ENCODE peak calls at places on chromosomes 13 and 19, in eight cellular contexts. One of them, this sample, is unnamed.
A peak's percentile ranks its signal among the peaks of the same experiment; 100 is the strongest.

GRCh38 chr13:48263196-48263595 is 30.2 kb downstream of the ITM2B start:
- DNase-seq in hepatocyte: no peak
- DNase-seq in SK-N-SH: no peak
- DNase-seq in MM.1S: no peak
- DNase-seq in PC-3: peak; percentile 31
- DNase-seq in neural progenitor cell: no peak
- DNase-seq in OCI-LY7: no peak
- DNase-seq in HCT116: no peak
- DNase-seq in this sample: no peak

GRCh38 chr19:16420781-16421386 is 50.9 kb downstream of the EPS15L1 start:
- DNase-seq in HCT116: no peak
- DNase-seq in SK-N-SH: peak; percentile 72
- DNase-seq in hepatocyte: peak; percentile 54
- DNase-seq in neural progenitor cell: no peak
- DNase-seq in OCI-LY7: no peak
- DNase-seq in PC-3: no peak
- DNase-seq in MM.1S: no peak
- DNase-seq in this sample: no peak

GRCh38 chr13:34543836-34544235 is 398.2 kb upstream of the NBEA start:
- DNase-seq in hepatocyte: no peak
- DNase-seq in SK-N-SH: no peak
- DNase-seq in HCT116: no peak
- DNase-seq in neural progenitor cell: no peak
- DNase-seq in PC-3: no peak
- DNase-seq in MM.1S: no peak
- DNase-seq in OCI-LY7: no peak
- DNase-seq in this sample: no peak

GRCh38 chr13:23344923-23345322 is 88.6 kb downstream of the SACS start:
- DNase-seq in SK-N-SH: no peak
- DNase-seq in PC-3: no peak
- DNase-seq in hepatocyte: no peak
- DNase-seq in OCI-LY7: no peak
- DNase-seq in neural progenitor cell: no peak
- DNase-seq in MM.1S: no peak
- DNase-seq in HCT116: no peak
- DNase-seq in this sample: no peak

GRCh38 chr19:41367848-41368301 is 3.9 kb upstream of the B9D2 start:
- DNase-seq in OCI-LY7: no peak
- DNase-seq in neural progenitor cell: no peak
- DNase-seq in PC-3: peak; percentile 78
- DNase-seq in hepatocyte: peak; percentile 58
- DNase-seq in HCT116: no peak
- DNase-seq in SK-N-SH: no peak
- DNase-seq in MM.1S: no peak
- DNase-seq in this sample: no peak

GRCh38 chr13:42832341-42833153 is 51.2 kb downstream of the FAM216B start:
- DNase-seq in PC-3: peak; percentile 89
- DNase-seq in OCI-LY7: no peak
- DNase-seq in neural progenitor cell: no peak
- DNase-seq in SK-N-SH: no peak
- DNase-seq in hepatocyte: peak; percentile 20
- DNase-seq in MM.1S: no peak
- DNase-seq in HCT116: no peak
- DNase-seq in this sample: no peak

GRCh38 chr19:3977242-3978143 is 6.6 kb upstream of the DAPK3 start:
- DNase-seq in OCI-LY7: no peak
- DNase-seq in PC-3: no peak
- DNase-seq in MM.1S: no peak
- DNase-seq in SK-N-SH: peak; percentile 44
- DNase-seq in HCT116: no peak
- DNase-seq in hepatocyte: peak; percentile 9
- DNase-seq in neural progenitor cell: no peak
- DNase-seq in this sample: peak; percentile 53

GRCh38 chr19:31347356-31347755 is 1.9 kb downstream of the TSHZ3 start:
- DNase-seq in OCI-LY7: no peak
- DNase-seq in neural progenitor cell: no peak
- DNase-seq in PC-3: no peak
- DNase-seq in hepatocyte: no peak
- DNase-seq in SK-N-SH: no peak
- DNase-seq in MM.1S: no peak
- DNase-seq in HCT116: no peak
- DNase-seq in this sample: no peak

GRCh38 chr19:14061751-14062557 is at the start of gene PALM3:
- DNase-seq in hepatocyte: peak; percentile 60
- DNase-seq in HCT116: no peak
- DNase-seq in SK-N-SH: peak; percentile 14
- DNase-seq in PC-3: peak; percentile 52
- DNase-seq in OCI-LY7: no peak
- DNase-seq in MM.1S: no peak
- DNase-seq in neural progenitor cell: no peak
- DNase-seq in this sample: no peak

GRCh38 chr19:15123900-15124299 is 16.7 kb downstream of the SYDE1 start:
- DNase-seq in MM.1S: no peak
- DNase-seq in PC-3: no peak
- DNase-seq in neural progenitor cell: no peak
- DNase-seq in HCT116: no peak
- DNase-seq in SK-N-SH: peak; percentile 76
- DNase-seq in OCI-LY7: no peak
- DNase-seq in hepatocyte: no peak
- DNase-seq in this sample: no peak

GRCh38 chr13:22111152-22111783 is 440.4 kb downstream of the FGF9 start:
- DNase-seq in HCT116: no peak
- DNase-seq in hepatocyte: no peak
- DNase-seq in OCI-LY7: no peak
- DNase-seq in PC-3: no peak
- DNase-seq in SK-N-SH: no peak
- DNase-seq in MM.1S: peak; percentile 7
- DNase-seq in neural progenitor cell: no peak
- DNase-seq in this sample: no peak

GRCh38 chr13:50635504-50635903 is 208.0 kb downstream of the DLEU7 start:
- DNase-seq in hepatocyte: peak; percentile 12
- DNase-seq in neural progenitor cell: no peak
- DNase-seq in OCI-LY7: peak; percentile 18
- DNase-seq in HCT116: no peak
- DNase-seq in MM.1S: no peak
- DNase-seq in SK-N-SH: no peak
- DNase-seq in PC-3: no peak
- DNase-seq in this sample: no peak

GRCh38 chr19:37979547-37980082 is 72.6 kb downstream of the SIPA1L3 start:
- DNase-seq in hepatocyte: peak; percentile 36
- DNase-seq in neural progenitor cell: no peak
- DNase-seq in OCI-LY7: peak; percentile 81
- DNase-seq in PC-3: no peak
- DNase-seq in HCT116: no peak
- DNase-seq in SK-N-SH: peak; percentile 28
- DNase-seq in MM.1S: no peak
- DNase-seq in this sample: no peak

GRCh38 chr13:26022538-26023292 is 29.1 kb downstream of the SHISA2 start:
- DNase-seq in hepatocyte: peak; percentile 80
- DNase-seq in HCT116: no peak
- DNase-seq in OCI-LY7: no peak
- DNase-seq in neural progenitor cell: no peak
- DNase-seq in MM.1S: no peak
- DNase-seq in SK-N-SH: peak; percentile 85
- DNase-seq in PC-3: peak; percentile 97
- DNase-seq in this sample: no peak

GRCh38 chr13:44169018-44169909 is 204.4 kb upstream of the SERP2 start:
- DNase-seq in hepatocyte: no peak
- DNase-seq in SK-N-SH: no peak
- DNase-seq in PC-3: no peak
- DNase-seq in OCI-LY7: no peak
- DNase-seq in MM.1S: no peak
- DNase-seq in neural progenitor cell: no peak
- DNase-seq in HCT116: no peak
- DNase-seq in this sample: no peak

GRCh38 chr19:6753178-6754031 is 13.8 kb downstream of the SH2D3A start:
- DNase-seq in MM.1S: no peak
- DNase-seq in SK-N-SH: peak; percentile 92
- DNase-seq in OCI-LY7: peak; percentile 99
- DNase-seq in HCT116: peak; percentile 91
- DNase-seq in PC-3: peak; percentile 54
- DNase-seq in neural progenitor cell: peak; percentile 97
- DNase-seq in hepatocyte: peak; percentile 94
- DNase-seq in this sample: peak; percentile 99

GRCh38 chr13:87274209-87274819 is 396.9 kb upstream of the SLITRK5 start:
- DNase-seq in HCT116: peak; percentile 39
- DNase-seq in MM.1S: peak; percentile 43
- DNase-seq in SK-N-SH: peak; percentile 25
- DNase-seq in PC-3: peak; percentile 69
- DNase-seq in OCI-LY7: peak; percentile 76
- DNase-seq in neural progenitor cell: peak; percentile 78
- DNase-seq in hepatocyte: peak; percentile 79
- DNase-seq in this sample: peak; percentile 89

GRCh38 chr13:80721689-80722088 is 380.8 kb upstream of the SPRY2 start:
- DNase-seq in HCT116: no peak
- DNase-seq in PC-3: no peak
- DNase-seq in MM.1S: no peak
- DNase-seq in OCI-LY7: no peak
- DNase-seq in neural progenitor cell: no peak
- DNase-seq in hepatocyte: no peak
- DNase-seq in SK-N-SH: no peak
- DNase-seq in this sample: no peak

DNA sequence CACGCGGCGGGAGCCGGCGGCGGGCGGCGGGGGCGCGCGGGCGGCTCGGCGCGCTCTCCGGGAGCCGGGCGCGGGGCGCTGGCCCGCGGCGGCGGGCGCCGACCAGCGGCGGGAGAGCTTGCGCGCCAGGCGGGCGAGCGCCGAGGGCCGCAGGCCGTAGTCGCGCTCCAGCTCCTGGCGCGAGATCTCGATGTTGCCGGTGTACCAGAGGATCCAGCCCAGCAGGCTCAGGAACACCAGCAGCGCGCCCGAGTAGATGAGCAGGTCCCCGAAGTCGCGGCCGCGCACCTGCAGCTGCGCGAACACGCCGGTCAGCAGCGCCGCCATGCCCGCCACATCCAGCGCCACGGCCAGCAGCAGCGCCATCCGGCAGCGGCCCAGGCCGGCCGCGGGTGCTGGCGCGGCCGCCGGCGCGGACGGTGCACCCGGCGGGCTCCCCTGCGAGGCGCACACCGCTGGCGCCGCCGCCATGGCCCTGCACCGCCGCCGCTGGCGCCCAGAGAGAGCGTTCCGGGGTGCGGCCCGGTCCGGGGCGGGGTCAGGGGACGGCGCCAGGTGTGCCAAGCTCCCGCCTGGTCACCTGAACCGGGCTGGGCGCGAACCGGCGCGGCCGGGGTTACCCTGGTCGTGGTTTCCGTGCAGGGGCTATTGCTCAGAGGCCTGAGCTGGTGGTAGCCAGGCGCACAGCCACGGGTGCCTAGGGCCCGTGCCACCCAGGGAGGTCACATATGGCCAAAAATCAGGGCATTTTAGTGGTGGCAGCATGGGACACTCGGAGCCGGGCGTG is at the start of gene TMEM238:
- DNase-seq in SK-N-SH: peak; percentile 88
- DNase-seq in PC-3: peak; percentile 71
- DNase-seq in neural progenitor cell: peak; percentile 88
- DNase-seq in HCT116: no peak
- DNase-seq in MM.1S: peak; percentile 72
- DNase-seq in hepatocyte: peak; percentile 86
- DNase-seq in OCI-LY7: peak; percentile 87
- DNase-seq in this sample: peak; percentile 90
- TF ChIP-seq CTCF in SK-N-SH: peak; percentile 16
- TF ChIP-seq CTCF in PC-3: no peak
- TF ChIP-seq CTCF in neural progenitor cell: no peak
- TF ChIP-seq CTCF in HCT116: no peak
- TF ChIP-seq CTCF in MM.1S: no peak
- TF ChIP-seq CTCF in hepatocyte: peak; percentile 11
- TF ChIP-seq CTCF in OCI-LY7: peak; percentile 14
- TF ChIP-seq CTCF in this sample: no peak

DNA sequence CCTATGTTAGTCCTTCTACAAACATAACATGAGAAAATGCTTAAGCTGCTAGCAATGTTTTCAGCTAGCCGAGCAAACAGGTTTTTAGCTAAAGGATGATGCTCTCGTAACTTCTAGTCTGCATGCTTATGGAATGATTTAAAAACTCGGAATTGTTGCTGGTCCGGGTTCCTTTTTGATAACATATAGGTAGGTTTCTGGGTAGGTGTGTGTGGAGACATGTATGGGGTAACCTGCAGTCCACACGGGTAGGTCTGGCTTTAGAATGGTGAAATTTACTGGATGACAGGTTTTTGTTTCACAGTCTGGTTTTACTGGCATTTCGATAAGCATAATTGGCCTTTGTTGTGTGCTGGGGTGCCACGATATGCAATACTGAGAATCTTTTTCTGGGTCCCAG is 4.4 kb downstream of the ZNF813 start:
- DNase-seq in PC-3: no peak
- DNase-seq in MM.1S: no peak
- DNase-seq in OCI-LY7: no peak
- DNase-seq in neural progenitor cell: no peak
- DNase-seq in HCT116: no peak
- DNase-seq in SK-N-SH: no peak
- DNase-seq in hepatocyte: no peak
- DNase-seq in this sample: no peak
- TF ChIP-seq EZH2phosphoT487 in PC-3: no peak
- TF ChIP-seq EZH2phosphoT487 in MM.1S: no peak
- TF ChIP-seq EZH2phosphoT487 in OCI-LY7: no peak
- TF ChIP-seq EZH2phosphoT487 in neural progenitor cell: no peak
- TF ChIP-seq EZH2phosphoT487 in HCT116: no peak
- TF ChIP-seq EZH2phosphoT487 in SK-N-SH: no peak
- TF ChIP-seq EZH2phosphoT487 in hepatocyte: no peak
- TF ChIP-seq EZH2phosphoT487 in this sample: no peak

DNA sequence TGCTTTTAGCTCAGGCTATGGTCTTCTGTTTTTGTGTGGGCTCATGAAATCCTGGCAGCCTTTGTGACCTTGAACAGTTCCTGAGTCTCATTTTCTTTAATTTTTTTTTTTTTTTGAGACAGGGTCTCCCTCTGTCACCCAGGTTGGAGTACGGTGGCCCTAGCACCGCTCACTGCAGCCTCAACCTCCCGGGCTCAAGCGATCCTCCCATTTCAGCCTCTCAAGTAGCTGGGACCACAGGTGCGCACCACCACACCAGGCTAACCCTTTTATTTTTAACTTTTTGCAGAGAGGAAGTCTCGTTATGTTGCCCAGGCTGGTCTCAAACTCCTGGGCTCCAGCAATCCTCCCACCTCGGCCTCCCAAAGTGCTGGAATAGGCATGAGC is 15.7 kb downstream of the LRP3 start:
- DNase-seq in neural progenitor cell: no peak
- DNase-seq in MM.1S: no peak
- DNase-seq in HCT116: no peak
- DNase-seq in SK-N-SH: no peak
- DNase-seq in hepatocyte: no peak
- DNase-seq in PC-3: no peak
- DNase-seq in OCI-LY7: no peak
- DNase-seq in this sample: no peak
- TF ChIP-seq CTCF in neural progenitor cell: no peak
- TF ChIP-seq CTCF in MM.1S: no peak
- TF ChIP-seq CTCF in HCT116: no peak
- TF ChIP-seq CTCF in SK-N-SH: no peak
- TF ChIP-seq CTCF in hepatocyte: no peak
- TF ChIP-seq CTCF in PC-3: no peak
- TF ChIP-seq CTCF in OCI-LY7: no peak
- TF ChIP-seq CTCF in this sample: no peak

DNA sequence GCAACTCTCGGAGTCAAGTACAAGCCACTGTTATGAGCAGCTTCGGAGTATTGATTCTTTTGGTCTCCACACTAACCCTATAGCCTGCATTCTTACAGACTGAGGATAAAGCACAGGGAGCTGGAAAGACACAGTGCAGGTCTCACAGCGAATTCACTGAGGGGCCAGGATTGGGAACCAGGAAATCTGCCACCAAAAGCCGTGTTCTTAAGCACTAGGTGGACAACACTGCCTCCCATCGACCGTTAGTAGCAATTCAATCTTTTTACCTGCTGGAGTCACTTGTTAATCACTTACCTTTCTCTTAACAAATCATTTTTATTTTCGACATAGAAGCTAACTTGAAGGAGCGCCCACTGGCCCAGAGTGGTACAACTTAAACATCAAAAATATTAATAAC is 6.3 kb downstream of the PMIS2 start:
- DNase-seq in HCT116: peak; percentile 53
- DNase-seq in PC-3: peak; percentile 52
- DNase-seq in OCI-LY7: peak; percentile 59
- DNase-seq in hepatocyte: peak; percentile 64
- DNase-seq in SK-N-SH: peak; percentile 41
- DNase-seq in MM.1S: no peak
- DNase-seq in neural progenitor cell: peak; percentile 76
- DNase-seq in this sample: peak; percentile 87
- TF ChIP-seq EZH2phosphoT487 in HCT116: no peak
- TF ChIP-seq EZH2phosphoT487 in PC-3: no peak
- TF ChIP-seq EZH2phosphoT487 in OCI-LY7: no peak
- TF ChIP-seq EZH2phosphoT487 in hepatocyte: no peak
- TF ChIP-seq EZH2phosphoT487 in SK-N-SH: no peak
- TF ChIP-seq EZH2phosphoT487 in MM.1S: no peak
- TF ChIP-seq EZH2phosphoT487 in neural progenitor cell: no peak
- TF ChIP-seq EZH2phosphoT487 in this sample: no peak

This sample was measured in GM23338.